ENCODE peak calls at places on chromosomes 3 and 15, in five cellular contexts. T, U, Z, Y and R are unnamed samples.

GRCh38 chr3:139326707-139327106 is 17.1 kb upstream of the MRPS22 start:
- DNase-seq in Z (no peak), T (no peak), Y (no peak), U (no peak), R (no peak)

GRCh38 chr15:70922119-70922518 is 29.5 kb downstream of the LRRC49 start:
- DNase-seq in Z (no peak), U (no peak), T (no peak), Y (no peak), R (no peak)

GRCh38 chr15:91853968-91854943 is 748 bp downstream of the SLCO3A1 start:
- DNase-seq in T (peak), Z (peak), Y (peak), U (no peak), R (peak)

GRCh38 chr3:59049671-59050331 is at the start of gene CFAP20DC:
- DNase-seq in U (peak), T (peak), Y (peak), Z (peak), R (peak)

GRCh38 chr15:26889298-26889898 is 22.5 kb downstream of the GABRA5 start:
- DNase-seq in U (peak), Z (peak), Y (peak), T (no peak), R (peak)

GRCh38 chr3:134330895-134331810 is 43.1 kb downstream of the AMOTL2 start:
- DNase-seq in Y (peak), Z (peak), U (no peak), T (no peak), R (no peak)

GRCh38 chr15:48086582-48086981 is 34.2 kb upstream of the SLC24A5 start:
- DNase-seq in Y (peak), Z (peak), U (no peak), T (no peak), R (no peak)

GRCh38 chr15:34362047-34362773 is 4.8 kb downstream of the LPCAT4 start:
- DNase-seq in T (no peak), Y (no peak), U (no peak), Z (no peak), R (no peak)

GRCh38 chr3:31105438-31106077 is 211.1 kb upstream of the GADL1 start:
- DNase-seq in Y (peak), Z (peak), U (peak), T (no peak), R (no peak)

GRCh38 chr3:43176666-43177065 is 70.8 kb upstream of the POMGNT2 start:
- DNase-seq in U (no peak), Z (no peak), Y (no peak), T (no peak), R (no peak)

GRCh38 chr3:196868297-196868661 is 559 bp downstream of the SENP5 start:
- DNase-seq in U (no peak), T (no peak), Y (peak), Z (no peak), R (no peak)

GRCh38 chr3:119973276-119973675 is 121.0 kb downstream of the GSK3B start:
- DNase-seq in Z (no peak), U (no peak), Y (no peak), T (no peak), R (no peak)

GRCh38 chr15:69762373-69763148 is 309.9 kb downstream of the RPLP1 start:
- DNase-seq in Z (no peak), U (no peak), Y (no peak), T (no peak), R (no peak)

GRCh38 chr3:98593046-98593936 is at the start of gene CPOX:
- DNase-seq in Y (peak), T (peak), U (peak), Z (peak), R (peak)

GRCh38 chr3:128400683-128401082 is 66.0 kb downstream of the DNAJB8 start:
- DNase-seq in Y (no peak), T (peak), Z (no peak), U (no peak), R (no peak)

GRCh38 chr3:37730383-37730782 is 131.3 kb upstream of the CTDSPL start:
- DNase-seq in T (no peak), Y (no peak), Z (no peak), U (no peak), R (no peak)